ENCODE peak calls at places on chromosomes 16 and 17, in four cellular contexts. J is transverse colon; P is effector memory CD4-positive, alpha-beta T cell; R is fibroblast of mammary gland. C is an unnamed sample.

GRCh38 chr16:3364774-3365427 is 9.2 kb downstream of the OR2C1 start:
- DNase-seq in P (peak; percentile 71), R (peak; percentile 96), J (peak; percentile 76), C (peak; percentile 98)

GRCh38 chr16:2986623-2987188 is 6.5 kb upstream of the PKMYT1 start:
- DNase-seq in R (no peak), P (no peak), J (no peak), C (no peak)

GRCh38 chr17:41992576-41992975 is 24.7 kb downstream of the DNAJC7 start:
- DNase-seq in J (no peak), P (no peak), R (no peak), C (peak; percentile 39)

GRCh38 chr16:3646348-3646920 is 8.1 kb upstream of the DNASE1 start:
- DNase-seq in R (no peak), P (no peak), J (peak; percentile 88), C (peak; percentile 31)

GRCh38 chr16:57600048-57600835 is 28.2 kb upstream of the ADGRG1 start:
- DNase-seq in P (no peak), J (peak; percentile 75), R (peak; percentile 42), C (peak; percentile 63)

GRCh38 chr17:20072692-20072992 is 63.5 kb downstream of the SPECC1 start:
- DNase-seq in R (no peak), P (no peak), J (no peak), C (no peak)

GRCh38 chr17:26766743-26767142 is 527.2 kb upstream of the WSB1 start:
- DNase-seq in J (no peak), R (no peak), P (no peak), C (no peak)

GRCh38 chr16:31528726-31529397 is 1.2 kb downstream of the AHSP start:
- DNase-seq in P (no peak), R (no peak), J (no peak), C (peak; percentile 28)

GRCh38 chr17:58391302-58391984 is 25.9 kb downstream of the RNF43 start:
- DNase-seq in R (no peak), P (no peak), J (peak; percentile 93), C (peak; percentile 57)

GRCh38 chr17:60627113-60627512 is 27.1 kb downstream of the PPM1D start:
- DNase-seq in P (no peak), J (no peak), R (no peak), C (no peak)

GRCh38 chr17:6578491-6578890 is 22.1 kb upstream of the PITPNM3 start:
- DNase-seq in J (no peak), R (no peak), P (no peak), C (no peak)

GRCh38 chr16:11615756-11616447 is 29.2 kb upstream of the LITAF start:
- DNase-seq in R (no peak), P (no peak), J (no peak), C (no peak)

GRCh38 chr16:5621826-5622225 is 524.2 kb upstream of the EEF2KMT start:
- DNase-seq in P (no peak), J (no peak), R (no peak), C (no peak)

GRCh38 chr16:88527186-88527936 is 42.8 kb upstream of the ZC3H18 start:
- DNase-seq in P (peak; percentile 35), R (peak; percentile 55), J (peak; percentile 71), C (peak; percentile 60)

GRCh38 chr17:63928966-63929695 is 3.0 kb downstream of the CD79B start:
- DNase-seq in R (no peak), P (no peak), J (no peak), C (no peak)

GRCh38 chr17:81601525-81602120 is 35.3 kb downstream of the NPLOC4 start:
- DNase-seq in J (peak; percentile 31), R (peak; percentile 77), P (no peak), C (peak; percentile 88)

GRCh38 chr16:70158261-70158939 is 15.2 kb upstream of the CLEC18C start:
- DNase-seq in J (no peak), P (no peak), R (no peak), C (no peak)

GRCh38 chr17:42200702-42201101 is 6.4 kb upstream of the GHDC start:
- DNase-seq in R (peak; percentile 39), P (no peak), J (peak; percentile 39), C (no peak)

GRCh38 chr16:72961863-72962262 is 86.1 kb downstream of the ZFHX3 start:
- DNase-seq in P (no peak), R (no peak), J (peak; percentile 44), C (no peak)

GRCh38 chr17:78596871-78597635 is 19.9 kb upstream of the DNAH17 start:
- DNase-seq in J (no peak), P (no peak), R (no peak), C (no peak)

GRCh38 chr16:56862776-56863175 is 2.2 kb upstream of the SLC12A3 start:
- DNase-seq in P (no peak), J (peak; percentile 21), R (no peak), C (no peak)

GRCh38 chr17:66665194-66665593 is 169.7 kb upstream of the CACNG5 start:
- DNase-seq in R (no peak), J (no peak), P (no peak), C (no peak)

GRCh38 chr17:57077000-57077399 is 8.0 kb upstream of the AKAP1 start:
- DNase-seq in P (no peak), R (no peak), J (no peak), C (no peak)

GRCh38 chr17:57078274-57078673 is 6.8 kb upstream of the AKAP1 start:
- DNase-seq in J (no peak), P (no peak), R (no peak), C (no peak)

GRCh38 chr17:57075193-57075592 is 9.9 kb upstream of the AKAP1 start:
- DNase-seq in J (no peak), P (no peak), R (no peak), C (no peak)

GRCh38 chr17:57073626-57074025 is 11.4 kb upstream of the AKAP1 start:
- DNase-seq in J (no peak), R (no peak), P (no peak), C (no peak)

GRCh38 chr17:57075785-57076184 is 9.3 kb upstream of the AKAP1 start:
- DNase-seq in P (no peak), R (no peak), J (no peak), C (no peak)
- H3K4me3 ChIP-seq in P (no peak overlapping the region), R (no peak overlapping the region), J (no peak overlapping the region), C (no peak overlapping the region)

GRCh38 chr17:21816592-21817567 is 124.6 kb downstream of the KCNJ18 start:
- DNase-seq in J (no peak), P (no peak), R (no peak), C (no peak)

GRCh38 chr17:21817791-21818364 is 125.6 kb downstream of the KCNJ18 start:
- DNase-seq in P (no peak), R (no peak), J (no peak), C (no peak)

GRCh38 chr17:21815352-21816063 is 123.2 kb downstream of the KCNJ18 start:
- DNase-seq in R (no peak), P (no peak), J (no peak), C (no peak)

GRCh38 chr17:21814776-21815175 is 122.5 kb downstream of the KCNJ18 start:
- DNase-seq in R (no peak), J (no peak), P (no peak), C (no peak)
- H3K4me3 ChIP-seq in R (no peak overlapping the region), J (no peak overlapping the region), P (no peak overlapping the region), C (no peak overlapping the region)

DNA sequence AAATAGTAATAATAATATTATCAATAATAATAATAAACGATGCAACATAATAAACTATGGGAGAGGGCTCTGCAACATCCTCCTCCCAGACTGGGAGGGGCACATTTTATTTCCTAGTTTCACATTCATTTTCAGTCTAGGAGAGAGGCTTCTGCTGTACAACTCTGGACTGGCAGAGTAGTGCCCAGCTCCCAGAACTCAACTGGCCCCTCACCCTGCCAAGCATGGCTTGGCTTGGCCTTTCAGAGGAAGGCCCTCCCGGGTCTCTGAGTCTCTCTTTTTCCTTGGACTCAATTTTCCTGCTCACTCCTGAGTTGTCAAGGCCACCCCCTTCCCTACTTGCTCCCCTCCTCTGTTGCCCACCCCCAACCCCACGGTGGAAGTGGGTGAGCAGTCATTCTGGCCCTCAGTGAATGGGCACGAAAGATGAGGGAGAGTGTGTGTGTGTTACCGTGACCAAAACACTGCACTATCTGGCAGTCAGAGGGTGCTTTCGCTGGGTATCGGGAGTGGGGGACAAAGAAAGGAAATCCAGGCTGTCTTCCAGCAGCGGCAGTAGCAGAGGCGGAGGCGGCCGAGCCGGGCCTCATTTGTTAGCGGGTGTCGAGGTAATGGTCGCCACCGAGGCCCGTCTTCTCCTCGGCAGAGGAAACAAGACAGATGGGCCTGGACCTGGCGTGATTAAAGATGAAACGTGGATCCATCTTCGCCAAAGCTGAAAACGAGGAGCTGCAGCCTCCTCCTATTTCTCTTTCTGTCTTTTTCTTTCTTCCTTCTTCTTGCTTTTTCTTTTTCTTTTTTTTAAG is 2.3 kb downstream of the HOXB4 start:
- DNase-seq in R (no peak), J (no peak), P (no peak), C (no peak)
- H3K4me3 ChIP-seq in R (peak overlapping the region; percentile 60), J (peak overlapping the region; percentile 54), P (no peak overlapping the region), C (no peak overlapping the region)

GRCh38 chr17:4574448-4575045 is 9.8 kb upstream of the SMTNL2 start:
- DNase-seq in P (no peak), J (no peak), R (no peak), C (no peak)

GRCh38 chr17:4573682-4574081 is 10.6 kb upstream of the SMTNL2 start:
- DNase-seq in P (peak; percentile 36), J (no peak), R (no peak), C (no peak)

GRCh38 chr17:4577386-4577993 is 6.8 kb upstream of the SMTNL2 start:
- DNase-seq in R (no peak), J (no peak), P (no peak), C (no peak)

GRCh38 chr17:4579678-4580077 is 4.7 kb upstream of the SMTNL2 start:
- DNase-seq in R (no peak), J (no peak), P (no peak), C (no peak)

GRCh38 chr17:4576729-4577322 is 7.5 kb upstream of the SMTNL2 start:
- DNase-seq in P (no peak), R (no peak), J (no peak), C (no peak)
- H3K4me3 ChIP-seq in P (no peak overlapping the region), R (no peak overlapping the region), J (no peak overlapping the region), C (no peak overlapping the region)

GRCh38 chr17:76139261-76139752 is 1.7 kb downstream of the FOXJ1 start:
- DNase-seq in J (no peak), R (no peak), P (no peak), C (no peak)
- H3K4me3 ChIP-seq in J (no peak overlapping the region), R (no peak overlapping the region), P (no peak overlapping the region), C (no peak overlapping the region)

C was measured in choroid plexus epithelial cell.